ENCODE peak calls at places on chromosome 11, in eight cellular contexts. R is GM12864, N is tibial nerve, I is left ventricle myocardium inferior, C is GM12865, V is astrocyte of the spinal cord, X is BJ, G is tibial artery. K is an unnamed sample.

GRCh38 chr11:88292156-88292844 is 45.2 kb downstream of the CTSC start:
- DNase-seq in R (no peak), N (no peak), I (no peak), C (no peak), V (peak; percentile 20), X (no peak), G (no peak), K (no peak)

GRCh38 chr11:78560066-78560597 is 14.5 kb downstream of the NARS2 start:
- DNase-seq in R (no peak), N (no peak), I (no peak), C (peak; percentile 50), V (no peak), X (no peak), G (no peak), K (no peak)

GRCh38 chr11:10990160-10990559 is 132.3 kb upstream of the ZBED5 start:
- DNase-seq in R (no peak), N (no peak), I (no peak), C (no peak), V (no peak), X (no peak), G (no peak), K (no peak)

GRCh38 chr11:61895046-61895717 is 3.8 kb upstream of the FADS3 start:
- DNase-seq in R (no peak), N (no peak), I (no peak), C (no peak), V (no peak), X (no peak), G (no peak), K (no peak)

GRCh38 chr11:124863137-124863825 is 2.0 kb upstream of the ROBO3 start:
- DNase-seq in R (no peak), N (no peak), I (no peak), C (no peak), V (peak; percentile 8), X (no peak), G (no peak), K (no peak)

GRCh38 chr11:104484784-104485554 is 321.0 kb upstream of the PDGFD start:
- DNase-seq in R (no peak), N (no peak), I (no peak), C (no peak), V (no peak), X (no peak), G (no peak), K (no peak)

GRCh38 chr11:71449596-71449995 is 1.4 kb upstream of the DHCR7 start:
- DNase-seq in R (no peak), N (no peak), I (no peak), C (no peak), V (no peak), X (no peak), G (peak; percentile 16), K (no peak)

GRCh38 chr11:70289582-70289981 is 19.1 kb downstream of the PPFIA1 start:
- DNase-seq in R (no peak), N (no peak), I (no peak), C (no peak), V (no peak), X (no peak), G (no peak), K (no peak)

GRCh38 chr11:122089111-122089510 is 26.9 kb downstream of the BLID start:
- DNase-seq in R (no peak), N (no peak), I (no peak), C (no peak), V (peak; percentile 34), X (no peak), G (no peak), K (no peak)

GRCh38 chr11:124581817-124582216 is 12.0 kb downstream of the OR8A1 start:
- DNase-seq in R (no peak), N (no peak), I (no peak), C (no peak), V (no peak), X (no peak), G (no peak), K (no peak)

GRCh38 chr11:35061516-35062440 is 77.2 kb upstream of the CD44 start:
- DNase-seq in R (no peak), N (no peak), I (no peak), C (no peak), V (no peak), X (no peak), G (no peak), K (no peak)

GRCh38 chr11:13249992-13250391 is 27.6 kb upstream of the BMAL1 start:
- DNase-seq in R (no peak), N (no peak), I (no peak), C (peak; percentile 16), V (no peak), X (no peak), G (no peak), K (no peak)

GRCh38 chr11:27656320-27656719 is 43.9 kb downstream of the BDNF start:
- DNase-seq in R (no peak), N (no peak), I (no peak), C (no peak), V (no peak), X (no peak), G (no peak), K (no peak)

GRCh38 chr11:114199051-114199450 is 97.1 kb upstream of the NNMT start:
- DNase-seq in R (no peak), N (no peak), I (no peak), C (no peak), V (no peak), X (no peak), G (no peak), K (no peak)

GRCh38 chr11:102990145-102990544 is 34.6 kb upstream of the MMP13 start:
- DNase-seq in R (no peak), N (no peak), I (no peak), C (no peak), V (no peak), X (no peak), G (no peak), K (no peak)

GRCh38 chr11:75487366-75487765 is 38.4 kb downstream of the GDPD5 start:
- DNase-seq in R (no peak), N (no peak), I (no peak), C (no peak), V (no peak), X (no peak), G (no peak), K (no peak)

GRCh38 chr11:11584446-11584810 is 37.4 kb downstream of the GALNT18 start:
- DNase-seq in R (no peak), N (no peak), I (no peak), C (no peak), V (peak; percentile 80), X (peak; percentile 49), G (peak; percentile 58), K (no peak)

GRCh38 chr11:90639687-90640086 is 416.8 kb upstream of the CHORDC1 start:
- DNase-seq in R (no peak), N (no peak), I (no peak), C (no peak), V (peak; percentile 20), X (no peak), G (no peak), K (no peak)

GRCh38 chr11:10139656-10140055 is 154.4 kb downstream of the SBF2 start:
- DNase-seq in R (no peak), N (no peak), I (no peak), C (no peak), V (peak; percentile 67), X (peak; percentile 41), G (no peak), K (no peak)

GRCh38 chr11:28628412-28628811 is 520.2 kb downstream of the METTL15 start:
- DNase-seq in R (no peak), N (no peak), I (no peak), C (no peak), V (no peak), X (no peak), G (no peak), K (no peak)

GRCh38 chr11:118690553-118691304 is 11.3 kb upstream of the TREH start:
- DNase-seq in R (no peak), N (no peak), I (no peak), C (no peak), V (no peak), X (no peak), G (peak; percentile 68), K (no peak)
- H3K4me3 ChIP-seq in R (no peak overlapping the region), N (peak overlapping the region; percentile 50), I (peak overlapping the region; percentile 62), C (no peak overlapping the region), V (no peak overlapping the region), X (no peak overlapping the region), G (peak overlapping the region; percentile 42), K (no peak overlapping the region)

DNA sequence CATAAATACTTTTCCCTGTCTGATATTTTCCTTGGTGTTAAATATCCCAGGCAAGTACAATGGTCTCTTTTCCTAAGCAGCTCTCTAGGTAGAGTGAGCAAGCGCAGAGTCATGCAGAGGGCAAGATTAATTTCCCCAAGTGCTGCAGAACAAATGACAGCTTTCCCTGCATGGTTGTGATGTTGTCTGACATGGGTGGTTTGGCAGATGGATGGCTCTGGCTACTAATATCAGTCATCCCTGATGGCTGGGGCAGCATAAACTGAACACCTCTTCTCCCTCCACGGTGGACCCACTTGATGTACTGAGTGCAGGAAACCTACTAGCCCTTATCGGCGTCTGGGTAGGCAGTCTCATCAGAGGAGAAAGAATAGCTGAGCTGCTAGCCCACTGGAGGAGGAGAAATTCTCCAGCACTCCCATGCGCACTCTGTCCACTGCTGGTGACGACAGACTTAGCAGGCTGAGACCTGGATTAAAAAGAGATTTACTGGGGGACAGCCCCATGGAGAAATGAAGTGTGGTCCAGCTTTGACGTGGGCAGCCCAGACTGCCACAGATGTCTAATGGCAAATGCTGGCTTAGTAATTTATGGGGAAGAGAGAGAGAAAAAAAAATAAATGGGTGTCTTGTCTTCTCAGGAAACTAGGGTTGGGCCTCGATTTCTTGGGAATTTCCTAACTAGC is 202.8 kb downstream of the DBX1 start:
- DNase-seq in R (no peak), N (no peak), I (no peak), C (no peak), V (no peak), X (no peak), G (no peak), K (no peak)
- H3K4me3 ChIP-seq in R (no peak overlapping the region), N (no peak overlapping the region), I (no peak overlapping the region), C (no peak overlapping the region), V (no peak overlapping the region), X (no peak overlapping the region), G (no peak overlapping the region), K (no peak overlapping the region)

DNA sequence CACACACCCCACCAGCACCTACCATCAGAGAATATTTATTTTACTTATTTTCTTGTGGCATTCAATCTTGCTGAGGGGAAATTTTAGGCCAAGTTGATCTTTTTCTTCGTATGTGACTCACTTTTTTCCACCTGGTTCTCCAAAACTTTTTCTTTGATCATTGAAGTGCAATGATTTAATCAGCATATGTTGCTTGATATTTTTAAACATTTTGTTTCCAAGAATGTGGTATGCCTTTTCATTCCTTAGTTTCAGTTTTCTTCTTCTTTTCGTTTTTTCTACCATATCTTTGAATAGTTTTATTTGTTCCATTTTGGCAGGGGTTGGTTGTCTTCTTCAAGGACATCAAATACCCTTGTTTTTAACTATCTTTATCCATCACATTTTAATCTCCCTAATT is 28.6 kb downstream of the FANCF start:
- DNase-seq in R (no peak), N (no peak), I (no peak), C (no peak), V (no peak), X (no peak), G (no peak), K (no peak)
- H3K4me3 ChIP-seq in R (no peak overlapping the region), N (no peak overlapping the region), I (no peak overlapping the region), C (no peak overlapping the region), V (no peak overlapping the region), X (no peak overlapping the region), G (no peak overlapping the region), K (no peak overlapping the region)

DNA sequence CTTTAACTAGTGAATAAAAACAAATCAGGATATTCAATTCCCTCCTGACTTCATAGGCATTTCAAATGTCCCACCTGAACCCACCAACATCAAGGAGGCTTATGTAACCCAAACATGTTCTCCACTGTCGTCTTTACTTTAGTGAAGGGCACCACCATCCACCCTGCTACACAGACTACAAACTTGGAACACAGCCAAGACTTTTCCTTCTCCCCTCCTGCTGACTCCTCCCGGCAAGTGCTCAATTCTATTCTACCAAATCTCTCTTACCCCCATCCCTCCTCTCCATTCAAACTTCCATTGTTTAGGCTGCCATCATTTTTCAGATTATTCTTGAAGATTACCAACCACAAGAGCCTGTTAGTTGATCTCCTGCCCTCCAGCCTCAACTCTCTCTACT is 24.3 kb downstream of the SAAL1 start:
- DNase-seq in R (no peak), N (no peak), I (no peak), C (no peak), V (no peak), X (no peak), G (no peak), K (no peak)
- H3K4me3 ChIP-seq in R (no peak overlapping the region), N (no peak overlapping the region), I (no peak overlapping the region), C (no peak overlapping the region), V (no peak overlapping the region), X (no peak overlapping the region), G (no peak overlapping the region), K (no peak overlapping the region)